ENCODE peak calls at places on chromosomes 3 and 15, in seven cellular contexts. One of them, this sample, is unnamed.
A peak's percentile ranks its signal among the peaks of the same experiment; 100 is the strongest.

GRCh38 chr15:63052961-63053698 is 10.6 kb downstream of the TPM1 start:
- DNase-seq in kidney: peak; percentile 81
- DNase-seq in T follicular helper cell: no peak
- DNase-seq in stimulated activated CD4-positive, alpha-beta T cell treated with anti-CD3 and anti-CD28 coated beads, Interleukin-1b, Interleukin-23, amount 100 ng/mL, for 48 hours: no peak
- DNase-seq in AG04450: no peak
- DNase-seq in CD14-positive monocyte: no peak
- DNase-seq in NCI-H2171: peak; percentile 25
- DNase-seq in this sample: no peak

GRCh38 chr3:122493296-122493695 is 21.4 kb downstream of the KPNA1 start:
- DNase-seq in T follicular helper cell: no peak
- DNase-seq in NCI-H2171: no peak
- DNase-seq in kidney: no peak
- DNase-seq in AG04450: no peak
- DNase-seq in stimulated activated CD4-positive, alpha-beta T cell treated with anti-CD3 and anti-CD28 coated beads, Interleukin-1b, Interleukin-23, amount 100 ng/mL, for 48 hours: no peak
- DNase-seq in CD14-positive monocyte: no peak
- DNase-seq in this sample: no peak

GRCh38 chr3:78571486-78571885 is 1196.3 kb downstream of the ROBO1 start:
- DNase-seq in AG04450: no peak
- DNase-seq in NCI-H2171: no peak
- DNase-seq in T follicular helper cell: no peak
- DNase-seq in stimulated activated CD4-positive, alpha-beta T cell treated with anti-CD3 and anti-CD28 coated beads, Interleukin-1b, Interleukin-23, amount 100 ng/mL, for 48 hours: no peak
- DNase-seq in kidney: no peak
- DNase-seq in CD14-positive monocyte: no peak
- DNase-seq in this sample: no peak

GRCh38 chr15:81038975-81039607 is 38.4 kb downstream of the TLNRD1 start:
- DNase-seq in kidney: no peak
- DNase-seq in T follicular helper cell: no peak
- DNase-seq in stimulated activated CD4-positive, alpha-beta T cell treated with anti-CD3 and anti-CD28 coated beads, Interleukin-1b, Interleukin-23, amount 100 ng/mL, for 48 hours: no peak
- DNase-seq in CD14-positive monocyte: no peak
- DNase-seq in NCI-H2171: no peak
- DNase-seq in AG04450: no peak
- DNase-seq in this sample: no peak

GRCh38 chr3:11498646-11499045 is 145.1 kb downstream of the VGLL4 start:
- DNase-seq in CD14-positive monocyte: no peak
- DNase-seq in NCI-H2171: no peak
- DNase-seq in T follicular helper cell: no peak
- DNase-seq in kidney: peak; percentile 79
- DNase-seq in AG04450: no peak
- DNase-seq in stimulated activated CD4-positive, alpha-beta T cell treated with anti-CD3 and anti-CD28 coated beads, Interleukin-1b, Interleukin-23, amount 100 ng/mL, for 48 hours: no peak
- DNase-seq in this sample: no peak

GRCh38 chr3:176362191-176362731 is 835.0 kb downstream of the TBL1XR1 start:
- DNase-seq in kidney: peak; percentile 63
- DNase-seq in T follicular helper cell: no peak
- DNase-seq in AG04450: no peak
- DNase-seq in CD14-positive monocyte: no peak
- DNase-seq in stimulated activated CD4-positive, alpha-beta T cell treated with anti-CD3 and anti-CD28 coated beads, Interleukin-1b, Interleukin-23, amount 100 ng/mL, for 48 hours: no peak
- DNase-seq in NCI-H2171: no peak
- DNase-seq in this sample: no peak

GRCh38 chr3:46659285-46659684 is 34.2 kb downstream of the ALS2CL start:
- DNase-seq in kidney: no peak
- DNase-seq in NCI-H2171: no peak
- DNase-seq in CD14-positive monocyte: no peak
- DNase-seq in AG04450: no peak
- DNase-seq in stimulated activated CD4-positive, alpha-beta T cell treated with anti-CD3 and anti-CD28 coated beads, Interleukin-1b, Interleukin-23, amount 100 ng/mL, for 48 hours: no peak
- DNase-seq in T follicular helper cell: no peak
- DNase-seq in this sample: peak; percentile 26

GRCh38 chr3:27939940-27940339 is 217.8 kb upstream of the EOMES start:
- DNase-seq in kidney: no peak
- DNase-seq in T follicular helper cell: no peak
- DNase-seq in stimulated activated CD4-positive, alpha-beta T cell treated with anti-CD3 and anti-CD28 coated beads, Interleukin-1b, Interleukin-23, amount 100 ng/mL, for 48 hours: no peak
- DNase-seq in AG04450: no peak
- DNase-seq in NCI-H2171: no peak
- DNase-seq in CD14-positive monocyte: no peak
- DNase-seq in this sample: no peak

GRCh38 chr3:107897471-107898180 is 193.2 kb downstream of the CD47 start:
- DNase-seq in kidney: no peak
- DNase-seq in T follicular helper cell: no peak
- DNase-seq in AG04450: no peak
- DNase-seq in CD14-positive monocyte: no peak
- DNase-seq in stimulated activated CD4-positive, alpha-beta T cell treated with anti-CD3 and anti-CD28 coated beads, Interleukin-1b, Interleukin-23, amount 100 ng/mL, for 48 hours: no peak
- DNase-seq in NCI-H2171: no peak
- DNase-seq in this sample: no peak

GRCh38 chr3:155308831-155309230 is 15.3 kb upstream of the STRIT1 start:
- DNase-seq in T follicular helper cell: no peak
- DNase-seq in kidney: no peak
- DNase-seq in AG04450: no peak
- DNase-seq in stimulated activated CD4-positive, alpha-beta T cell treated with anti-CD3 and anti-CD28 coated beads, Interleukin-1b, Interleukin-23, amount 100 ng/mL, for 48 hours: no peak
- DNase-seq in CD14-positive monocyte: no peak
- DNase-seq in NCI-H2171: no peak
- DNase-seq in this sample: no peak

GRCh38 chr3:36562945-36563344 is 182.6 kb downstream of the STAC start:
- DNase-seq in T follicular helper cell: no peak
- DNase-seq in stimulated activated CD4-positive, alpha-beta T cell treated with anti-CD3 and anti-CD28 coated beads, Interleukin-1b, Interleukin-23, amount 100 ng/mL, for 48 hours: no peak
- DNase-seq in NCI-H2171: no peak
- DNase-seq in kidney: no peak
- DNase-seq in AG04450: no peak
- DNase-seq in CD14-positive monocyte: no peak
- DNase-seq in this sample: no peak

GRCh38 chr15:26866298-26867198 is at the start of gene GABRA5:
- DNase-seq in stimulated activated CD4-positive, alpha-beta T cell treated with anti-CD3 and anti-CD28 coated beads, Interleukin-1b, Interleukin-23, amount 100 ng/mL, for 48 hours: no peak
- DNase-seq in T follicular helper cell: no peak
- DNase-seq in kidney: no peak
- DNase-seq in NCI-H2171: peak; percentile 61
- DNase-seq in CD14-positive monocyte: no peak
- DNase-seq in AG04450: no peak
- DNase-seq in this sample: peak; percentile 80